ENCODE peak calls at places on chromosomes 11 and 22, in seven cellular contexts. F, T, N, H, J, Z and C are unnamed samples.

GRCh38 chr11:72589802-72590761 is 84.1 kb downstream of the PDE2A start:
- DNase-seq in T (peak), F (no peak), N (peak), H (peak), J (no peak), Z (peak), C (no peak)

GRCh38 chr11:8930456-8931175 is 2.1 kb downstream of the C11orf16 start:
- DNase-seq in Z (peak), N (no peak), H (no peak), F (no peak), J (peak), T (no peak), C (no peak)

GRCh38 chr11:34654491-34655334 is 33.8 kb downstream of the EHF start:
- DNase-seq in J (peak), H (no peak), T (peak), Z (no peak), F (peak), N (no peak), C (no peak)

GRCh38 chr22:40728731-40729189 is 49.5 kb downstream of the MCHR1 start:
- DNase-seq in T (no peak), H (peak), F (peak), Z (peak), N (peak), J (peak), C (no peak)

GRCh38 chr11:72307439-72307838 is 63.5 kb upstream of the PHOX2A start:
- DNase-seq in H (no peak), F (no peak), N (no peak), T (no peak), J (no peak), Z (no peak), C (no peak)

GRCh38 chr11:60528934-60529333 is 13.7 kb downstream of the MS4A13 start:
- DNase-seq in N (no peak), T (no peak), J (no peak), F (no peak), Z (no peak), H (no peak), C (no peak)

GRCh38 chr11:57251491-57252104 is 14.5 kb upstream of the APLNR start:
- DNase-seq in H (no peak), N (no peak), F (no peak), T (no peak), Z (peak), J (peak), C (no peak)

GRCh38 chr11:43736502-43737193 is 56.1 kb downstream of the HSD17B12 start:
- DNase-seq in F (no peak), N (no peak), Z (peak), J (peak), H (no peak), T (peak), C (no peak)

GRCh38 chr22:45996241-45997076 is 19.5 kb upstream of the WNT7B start:
- DNase-seq in N (no peak), T (no peak), H (no peak), F (no peak), Z (peak), J (peak), C (no peak)